ENCODE peak calls at places on chromosomes 4 and X, in nine cellular contexts. C is Peyer's patch, G is heart left ventricle, U is transverse colon, W is suprapubic skin, D is endothelial cell of umbilical vein, N is A549, L is HCT116, V is adrenal gland. H is an unnamed sample.

GRCh38 chr4:146336413-146336807 is 122.1 kb downstream of the REELD1 start:
- DNase-seq in D (peak), G (no peak), U (no peak), N (peak), L (no peak), V (no peak), W (no peak), C (no peak), H (no peak)

GRCh38 chr4:61149278-61149677 is 50.8 kb upstream of the ADGRL3 start:
- DNase-seq in N (no peak), V (no peak), G (no peak), W (no peak), D (no peak), L (no peak), C (no peak), U (no peak), H (no peak)

GRCh38 chr4:19575959-19576358 is 675.7 kb upstream of the SLIT2 start:
- DNase-seq in C (no peak), V (no peak), N (no peak), D (peak), U (no peak), G (no peak), W (no peak), L (no peak), H (no peak)

GRCh38 chrX:84046403-84046984 is 141.5 kb downstream of the RPS6KA6 start:
- DNase-seq in D (peak), U (no peak), N (peak), G (no peak), W (no peak), C (no peak), V (no peak), L (no peak), H (no peak)

GRCh38 chr4:27357283-27357682 is 496.6 kb downstream of the STIM2 start:
- DNase-seq in C (no peak), G (no peak), V (no peak), U (no peak), L (no peak), N (no peak), W (no peak), D (no peak), H (no peak)

GRCh38 chr4:107956011-107956410 is 24.7 kb downstream of the CYP2U1 start:
- DNase-seq in G (no peak), D (no peak), W (no peak), L (no peak), V (no peak), C (no peak), U (no peak), N (no peak), H (no peak)

GRCh38 chr4:17957689-17958088 is 63.9 kb downstream of the LCORL start:
- DNase-seq in V (no peak), D (no peak), N (no peak), G (no peak), W (no peak), C (no peak), U (no peak), L (no peak), H (no peak)

GRCh38 chr4:129546531-129546930 is 450.6 kb downstream of the C4orf33 start:
- DNase-seq in V (no peak), W (no peak), U (no peak), D (no peak), G (no peak), C (no peak), N (no peak), L (no peak), H (no peak)

GRCh38 chr4:112379306-112379705 is 82.1 kb downstream of the ALPK1 start:
- DNase-seq in N (no peak), D (no peak), U (no peak), W (no peak), V (no peak), C (no peak), L (no peak), G (no peak), H (no peak)

GRCh38 chrX:44415639-44416386 is 72.3 kb upstream of the EFHC2 start:
- DNase-seq in U (peak), D (no peak), V (no peak), C (no peak), L (no peak), G (no peak), N (no peak), W (no peak), H (no peak)

GRCh38 chr4:117064297-117064696 is 21.1 kb downstream of the TRAM1L1 start:
- DNase-seq in G (no peak), V (no peak), C (no peak), L (no peak), D (no peak), U (no peak), W (no peak), N (peak), H (no peak)

GRCh38 chr4:48944659-48945290 is 38.2 kb upstream of the OCIAD2 start:
- DNase-seq in G (no peak), D (no peak), C (peak), N (peak), V (peak), U (peak), L (no peak), W (no peak), H (no peak)

GRCh38 chr4:41466249-41466648 is 71.7 kb upstream of the LIMCH1 start:
- DNase-seq in G (no peak), L (no peak), N (no peak), C (no peak), U (no peak), D (no peak), V (no peak), W (no peak), H (no peak)

GRCh38 chr4:55080174-55080865 is 45.1 kb downstream of the KDR start:
- DNase-seq in L (no peak), G (no peak), U (no peak), C (no peak), W (no peak), V (no peak), D (no peak), N (no peak), H (no peak)

GRCh38 chr4:84740071-84740470 is 157.1 kb downstream of the CDS1 start:
- DNase-seq in U (no peak), N (no peak), L (no peak), C (no peak), V (no peak), W (no peak), G (no peak), D (no peak), H (no peak)

GRCh38 chr4:186642530-186642929 is 81.1 kb downstream of the FAT1 start:
- DNase-seq in L (no peak), V (no peak), W (no peak), G (no peak), U (no peak), D (no peak), N (no peak), C (no peak), H (no peak)

GRCh38 chrX:143634701-143635442 is 1.0 kb downstream of the SLITRK4 start:
- DNase-seq in N (no peak), G (no peak), V (peak), U (no peak), C (no peak), D (no peak), L (no peak), W (no peak), H (no peak)

GRCh38 chrX:48802089-48802812 is 384 bp downstream of the HDAC6 start:
- DNase-seq in D (peak), G (peak), C (peak), W (peak), U (peak), V (peak), N (peak), L (peak), H (peak)

GRCh38 chrX:119505945-119506344 is 37.7 kb downstream of the SLC25A5 start:
- DNase-seq in D (no peak), W (no peak), V (no peak), L (no peak), N (peak), G (no peak), C (no peak), U (peak), H (no peak)

GRCh38 chrX:140057001-140057411 is 91.7 kb upstream of the CXorf66 start:
- DNase-seq in U (peak), D (peak), C (peak), V (peak), W (peak), N (peak), G (peak), L (peak), H (peak)

DNA sequence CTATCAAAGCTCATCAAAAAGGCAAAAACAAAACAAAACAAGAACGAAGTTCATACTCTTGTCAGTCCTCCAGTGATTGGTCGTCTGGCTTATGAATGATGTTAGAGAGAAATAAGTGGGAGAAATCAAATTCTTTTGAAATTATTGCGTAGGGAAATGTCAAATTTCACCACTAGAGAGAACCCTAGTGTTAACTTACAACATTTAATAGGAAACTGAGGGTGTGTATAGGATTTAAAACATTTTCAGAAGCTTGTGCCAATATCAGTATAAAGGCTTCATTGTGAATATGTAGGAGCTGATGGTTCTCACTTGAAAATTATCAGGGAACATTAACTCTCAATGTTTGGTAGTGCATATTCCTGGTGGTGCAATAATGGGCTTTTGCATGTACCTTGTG is 17.4 kb downstream of the ADH6 start:
- DNase-seq in V (no peak), C (no peak), W (no peak), G (no peak), D (no peak), L (no peak), N (no peak), U (no peak), H (no peak)
- TF ChIP-seq CTCF in V (peak), C (no peak), W (peak), G (peak), D (no peak), L (no peak), N (no peak), U (peak), H (no peak)

DNA sequence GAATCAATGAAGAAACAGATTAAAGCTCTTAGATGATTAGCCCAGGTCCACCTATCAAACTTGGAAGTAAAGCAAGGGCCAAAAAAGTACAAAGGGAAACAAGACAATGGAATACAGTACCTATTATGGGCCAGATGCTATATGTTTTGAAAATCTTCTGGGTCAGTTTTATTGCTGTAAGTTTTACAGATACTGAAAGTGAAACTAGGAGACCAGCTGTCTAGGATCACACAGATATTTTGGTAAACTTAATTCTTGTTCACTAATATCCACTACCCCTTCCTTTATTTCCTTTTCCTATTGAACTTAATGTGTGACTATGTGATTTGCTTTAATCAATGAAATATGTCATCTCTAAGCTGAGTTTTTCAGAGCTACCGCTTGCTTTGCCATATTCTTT is 505.4 kb upstream of the PITX2 start:
- DNase-seq in D (peak), C (no peak), V (no peak), U (no peak), L (no peak), W (no peak), G (no peak), N (no peak), H (no peak)
- TF ChIP-seq POLR2A in D (no peak), C (no peak), V (no peak), U (no peak), L (no peak), W (no peak), G (no peak), N (no peak), H (no peak)

GRCh38 chrX:11944486-11944885 is 186.4 kb downstream of the MSL3 start:
- DNase-seq in G (no peak), L (no peak), U (no peak), W (no peak), D (peak), V (no peak), C (no peak), N (peak), H (no peak)
- TF ChIP-seq CTCF in G (peak), L (no peak), U (peak), W (no peak), D (peak), V (no peak), C (no peak), N (peak), H (no peak)

GRCh38 chr4:10097906-10098769 is 18.5 kb downstream of the WDR1 start:
- DNase-seq in N (no peak), D (no peak), W (no peak), G (no peak), C (no peak), L (no peak), V (no peak), U (no peak), H (no peak)
- TF ChIP-seq POLR2A in N (no peak), D (no peak), W (no peak), G (no peak), C (no peak), L (no peak), V (no peak), U (no peak), H (no peak)